ENCODE peak calls at places on chromosomes 5 and 9, in six cellular contexts. R is A549, I is WTC11, Q is H1, V is K562, E is HepG2. Z is an unnamed sample.

GRCh38 chr9:73810585-73811215 is 659.0 kb downstream of the ANXA1 start:
- DNase-seq in R (no peak), I (no peak), Q (no peak), V (no peak), E (no peak), Z (no peak)

GRCh38 chr9:71001780-71002386 is 119.5 kb downstream of the TRPM3 start:
- DNase-seq in R (no peak), I (peak), Q (no peak), V (peak), E (peak), Z (peak)

GRCh38 chr5:17224858-17225436 is 7.5 kb downstream of the BASP1 start:
- DNase-seq in R (no peak), I (no peak), Q (no peak), V (no peak), E (no peak), Z (no peak)

GRCh38 chr5:33631786-33632185 is 191.0 kb downstream of the TARS1 start:
- DNase-seq in R (no peak), I (no peak), Q (no peak), V (no peak), E (no peak), Z (no peak)

GRCh38 chr9:19074836-19075235 is 25.6 kb downstream of the RRAGA start:
- DNase-seq in R (no peak), I (no peak), Q (no peak), V (no peak), E (peak), Z (peak)

GRCh38 chr9:112815868-112816267 is 65.3 kb downstream of the SNX30 start:
- DNase-seq in R (no peak), I (no peak), Q (no peak), V (no peak), E (no peak), Z (no peak)

GRCh38 chr5:103249068-103249467 is 9.5 kb upstream of the MACIR start:
- DNase-seq in R (no peak), I (no peak), Q (no peak), V (no peak), E (no peak), Z (no peak)

GRCh38 chr9:73613092-73613701 is 461.5 kb downstream of the ANXA1 start:
- DNase-seq in R (no peak), I (no peak), Q (no peak), V (no peak), E (no peak), Z (no peak)

GRCh38 chr9:91301161-91301560 is 60.6 kb downstream of the AUH start:
- DNase-seq in R (no peak), I (no peak), Q (no peak), V (no peak), E (no peak), Z (no peak)

GRCh38 chr9:105439428-105439827 is 8.4 kb upstream of the FSD1L start:
- DNase-seq in R (no peak), I (no peak), Q (no peak), V (no peak), E (no peak), Z (no peak)

GRCh38 chr9:87803623-87804345 is 77.9 kb downstream of the CTSL start:
- DNase-seq in R (no peak), I (no peak), Q (no peak), V (peak), E (no peak), Z (no peak)

GRCh38 chr5:68353624-68354023 is 138.1 kb downstream of the PIK3R1 start:
- DNase-seq in R (no peak), I (no peak), Q (no peak), V (no peak), E (no peak), Z (no peak)

GRCh38 chr9:93591706-93592388 is 15.5 kb downstream of the PHF2 start:
- DNase-seq in R (no peak), I (no peak), Q (peak), V (no peak), E (no peak), Z (no peak)

GRCh38 chr5:15938961-15939360 is 240.6 kb downstream of the MARCHF11 start:
- DNase-seq in R (no peak), I (no peak), Q (no peak), V (no peak), E (no peak), Z (peak)

GRCh38 chr9:4022435-4023067 is 277.3 kb downstream of the GLIS3 start:
- DNase-seq in R (no peak), I (no peak), Q (no peak), V (no peak), E (no peak), Z (no peak)

GRCh38 chr5:36573441-36573840 is 33.0 kb upstream of the SLC1A3 start:
- DNase-seq in R (no peak), I (no peak), Q (no peak), V (no peak), E (no peak), Z (peak)

GRCh38 chr9:87197349-87198130 is 250.2 kb upstream of the GAS1 start:
- DNase-seq in R (no peak), I (no peak), Q (no peak), V (no peak), E (no peak), Z (no peak)

GRCh38 chr9:114030364-114030763 is 47.7 kb downstream of the AMBP start:
- DNase-seq in R (no peak), I (no peak), Q (no peak), V (no peak), E (no peak), Z (no peak)

GRCh38 chr5:88140396-88140862 is 128.2 kb downstream of the TMEM161B start:
- DNase-seq in R (peak), I (peak), Q (peak), V (no peak), E (no peak), Z (no peak)

GRCh38 chr5:141402553-141403328 is at the start of gene PCDHGA9:
- DNase-seq in R (no peak), I (no peak), Q (no peak), V (peak), E (no peak), Z (no peak)

GRCh38 chr5:179196420-179197079 is 136.4 kb downstream of the ZNF354C start:
- DNase-seq in R (no peak), I (no peak), Q (no peak), V (no peak), E (no peak), Z (no peak)

GRCh38 chr9:3014164-3014563 is 170.3 kb upstream of the PUM3 start:
- DNase-seq in R (no peak), I (no peak), Q (no peak), V (no peak), E (no peak), Z (no peak)

GRCh38 chr5:150317048-150318003 is 14.6 kb upstream of the ARSI start:
- DNase-seq in R (peak), I (no peak), Q (no peak), V (peak), E (peak), Z (peak)

GRCh38 chr5:159878988-159879471 is 37.3 kb upstream of the ADRA1B start:
- DNase-seq in R (peak), I (peak), Q (peak), V (peak), E (peak), Z (no peak)

GRCh38 chr9:104863180-104863883 is 64.6 kb downstream of the ABCA1 start:
- DNase-seq in R (peak), I (peak), Q (no peak), V (peak), E (peak), Z (peak)

GRCh38 chr9:80320916-80321315 is 749.2 kb downstream of the TLE4 start:
- DNase-seq in R (no peak), I (no peak), Q (no peak), V (no peak), E (no peak), Z (no peak)

DNA sequence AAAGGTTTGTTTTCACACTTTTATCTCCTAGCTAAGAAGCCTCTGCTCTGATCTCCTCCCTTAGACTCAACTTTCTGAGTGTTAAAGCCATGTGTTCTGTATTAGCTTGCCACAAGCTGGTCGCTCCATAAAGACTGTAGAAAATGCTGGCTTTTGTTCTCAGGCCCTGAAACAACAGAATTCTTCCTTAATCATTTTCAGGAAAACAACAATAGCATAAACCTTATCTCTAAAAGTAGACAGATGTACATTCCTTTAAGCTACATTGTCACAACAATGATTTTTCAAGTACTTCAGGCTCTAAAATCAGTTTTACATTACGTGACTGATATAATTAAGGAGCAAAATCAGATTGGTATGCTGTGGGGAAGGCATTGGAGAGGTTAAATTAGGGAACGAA is 41.9 kb downstream of the VCAN start:
- DNase-seq in R (no peak), I (no peak), Q (no peak), V (no peak), E (no peak), Z (no peak)
- TF ChIP-seq JUN in R (no peak), I (no peak), Q (no peak), V (no peak), E (no peak), Z (no peak)

DNA sequence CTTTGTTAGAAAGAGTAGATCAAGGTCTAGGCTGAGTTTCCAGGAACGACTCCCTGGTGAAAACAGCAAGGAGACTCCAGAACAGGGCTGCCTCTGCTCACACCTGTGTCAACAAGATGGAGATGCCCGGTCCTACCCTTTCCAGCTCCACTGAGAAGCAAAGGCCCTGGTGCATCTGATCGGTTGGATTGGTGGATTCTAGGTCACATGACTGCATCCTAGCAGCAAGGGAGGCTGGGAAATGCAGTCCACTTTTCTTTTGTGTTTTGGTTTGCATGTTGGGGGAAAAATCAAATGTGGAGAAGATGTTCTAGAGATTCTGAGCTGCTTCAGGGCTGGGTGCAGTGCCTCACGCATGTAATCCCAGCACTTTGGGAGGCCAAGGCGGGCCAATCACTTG is 82.0 kb upstream of the TRIO start:
- DNase-seq in R (no peak), I (no peak), Q (no peak), V (peak), E (no peak), Z (no peak)
- TF ChIP-seq JUN in R (no peak), I (no peak), Q (no peak), V (no peak), E (no peak), Z (no peak)

GRCh38 chr5:5179079-5179478 is 38.9 kb downstream of the ADAMTS16 start:
- DNase-seq in R (peak), I (no peak), Q (no peak), V (no peak), E (no peak), Z (no peak)

GRCh38 chr5:5181650-5182324 is 41.7 kb downstream of the ADAMTS16 start:
- DNase-seq in R (no peak), I (no peak), Q (no peak), V (no peak), E (no peak), Z (no peak)

GRCh38 chr5:5178580-5178979 is 38.5 kb downstream of the ADAMTS16 start:
- DNase-seq in R (no peak), I (no peak), Q (no peak), V (no peak), E (no peak), Z (no peak)

GRCh38 chr5:5178121-5178520 is 38.0 kb downstream of the ADAMTS16 start:
- DNase-seq in R (peak), I (no peak), Q (no peak), V (no peak), E (peak), Z (no peak)

GRCh38 chr5:5179597-5179996 is 39.5 kb downstream of the ADAMTS16 start:
- DNase-seq in R (no peak), I (peak), Q (peak), V (no peak), E (no peak), Z (no peak)
- TF ChIP-seq JUN in R (no peak), I (no peak), Q (no peak), V (no peak), E (no peak), Z (no peak)

GRCh38 chr5:107566537-107566875 is 104.2 kb downstream of the EFNA5 start:
- DNase-seq in R (no peak), I (no peak), Q (no peak), V (no peak), E (no peak), Z (no peak)
- TF ChIP-seq JUN in R (no peak), I (no peak), Q (no peak), V (no peak), E (no peak), Z (no peak)

GRCh38 chr9:136353088-136353487 is 10.5 kb downstream of the DNLZ start:
- DNase-seq in R (no peak), I (no peak), Q (no peak), V (no peak), E (no peak), Z (no peak)

GRCh38 chr9:136352682-136353081 is 10.9 kb downstream of the DNLZ start:
- DNase-seq in R (no peak), I (no peak), Q (no peak), V (peak), E (no peak), Z (no peak)

GRCh38 chr9:136355616-136356557 is 7.7 kb downstream of the DNLZ start:
- DNase-seq in R (no peak), I (no peak), Q (no peak), V (peak), E (no peak), Z (no peak)

GRCh38 chr9:136353757-136354488 is 9.6 kb downstream of the DNLZ start:
- DNase-seq in R (no peak), I (no peak), Q (no peak), V (no peak), E (no peak), Z (no peak)

GRCh38 chr9:136354592-136355085 is 8.9 kb downstream of the DNLZ start:
- DNase-seq in R (peak), I (no peak), Q (no peak), V (peak), E (no peak), Z (no peak)
- TF ChIP-seq JUN in R (no peak), I (no peak), Q (no peak), V (no peak), E (no peak), Z (no peak)

GRCh38 chr5:72692273-72692672 is 124.2 kb upstream of the TNPO1 start:
- DNase-seq in R (no peak), I (no peak), Q (no peak), V (no peak), E (no peak), Z (no peak)
- TF ChIP-seq JUN in R (no peak), I (no peak), Q (no peak), V (no peak), E (no peak), Z (no peak)

GRCh38 chr9:109143881-109144562 is 23.0 kb downstream of the FRRS1L start:
- DNase-seq in R (peak), I (peak), Q (no peak), V (peak), E (peak), Z (no peak)
- TF ChIP-seq JUN in R (no peak), I (no peak), Q (no peak), V (no peak), E (no peak), Z (no peak)

GRCh38 chr5:131635755-131636479 is 888 bp upstream of the RAPGEF6 start:
- DNase-seq in R (peak), I (peak), Q (no peak), V (no peak), E (no peak), Z (peak)
- TF ChIP-seq JUN in R (peak), I (no peak), Q (no peak), V (no peak), E (no peak), Z (no peak)